ENCODE peak calls at places on chromosome X, in nine cellular contexts. One of them, this sample, is unnamed.

GRCh38 chrX:118350221-118350620 is 4.3 kb downstream of the WDR44 start:
- DNase-seq in ovary: no peak
- DNase-seq in astrocyte: no peak
- DNase-seq in activated gamma-delta T cell treated with Interleukin-2 at 50 U/mL for 16 hours: no peak
- DNase-seq in HFF-Myc: no peak
- DNase-seq in effector memory CD4-positive, alpha-beta T cell: no peak
- DNase-seq in right cardiac atrium: no peak
- DNase-seq in stimulated activated CD8-positive, alpha-beta memory T cell treated with anti-CD3 and anti-CD28 coated beads, Interleukin-7, amount 100 ng/mL, for 48 hours: no peak
- DNase-seq in AG04449: no peak
- DNase-seq in this sample: no peak

GRCh38 chrX:53356186-53356585 is 66.3 kb downstream of the SMC1A start:
- DNase-seq in ovary: no peak
- DNase-seq in astrocyte: no peak
- DNase-seq in activated gamma-delta T cell treated with Interleukin-2 at 50 U/mL for 16 hours: no peak
- DNase-seq in HFF-Myc: no peak
- DNase-seq in effector memory CD4-positive, alpha-beta T cell: no peak
- DNase-seq in right cardiac atrium: no peak
- DNase-seq in stimulated activated CD8-positive, alpha-beta memory T cell treated with anti-CD3 and anti-CD28 coated beads, Interleukin-7, amount 100 ng/mL, for 48 hours: no peak
- DNase-seq in AG04449: no peak
- DNase-seq in this sample: no peak

GRCh38 chrX:122076241-122076640 is 1028.8 kb downstream of the GLUD2 start:
- DNase-seq in ovary: no peak
- DNase-seq in astrocyte: no peak
- DNase-seq in activated gamma-delta T cell treated with Interleukin-2 at 50 U/mL for 16 hours: no peak
- DNase-seq in HFF-Myc: no peak
- DNase-seq in effector memory CD4-positive, alpha-beta T cell: no peak
- DNase-seq in right cardiac atrium: no peak
- DNase-seq in stimulated activated CD8-positive, alpha-beta memory T cell treated with anti-CD3 and anti-CD28 coated beads, Interleukin-7, amount 100 ng/mL, for 48 hours: no peak
- DNase-seq in AG04449: no peak
- DNase-seq in this sample: no peak

GRCh38 chrX:19782419-19782818 is 105.0 kb downstream of the SH3KBP1 start:
- DNase-seq in ovary: no peak
- DNase-seq in astrocyte: no peak
- DNase-seq in activated gamma-delta T cell treated with Interleukin-2 at 50 U/mL for 16 hours: no peak
- DNase-seq in HFF-Myc: no peak
- DNase-seq in effector memory CD4-positive, alpha-beta T cell: no peak
- DNase-seq in right cardiac atrium: no peak
- DNase-seq in stimulated activated CD8-positive, alpha-beta memory T cell treated with anti-CD3 and anti-CD28 coated beads, Interleukin-7, amount 100 ng/mL, for 48 hours: no peak
- DNase-seq in AG04449: no peak
- DNase-seq in this sample: no peak

GRCh38 chrX:48698306-48698705 is 1.8 kb downstream of the SUV39H1 start:
- DNase-seq in ovary: no peak
- DNase-seq in astrocyte: no peak
- DNase-seq in activated gamma-delta T cell treated with Interleukin-2 at 50 U/mL for 16 hours: no peak
- DNase-seq in HFF-Myc: no peak
- DNase-seq in effector memory CD4-positive, alpha-beta T cell: no peak
- DNase-seq in right cardiac atrium: no peak
- DNase-seq in stimulated activated CD8-positive, alpha-beta memory T cell treated with anti-CD3 and anti-CD28 coated beads, Interleukin-7, amount 100 ng/mL, for 48 hours: no peak
- DNase-seq in AG04449: no peak
- DNase-seq in this sample: no peak

GRCh38 chrX:17359500-17359899 is 15.5 kb upstream of the NHS start:
- DNase-seq in ovary: no peak
- DNase-seq in astrocyte: peak; percentile 53
- DNase-seq in activated gamma-delta T cell treated with Interleukin-2 at 50 U/mL for 16 hours: no peak
- DNase-seq in HFF-Myc: no peak
- DNase-seq in effector memory CD4-positive, alpha-beta T cell: no peak
- DNase-seq in right cardiac atrium: no peak
- DNase-seq in stimulated activated CD8-positive, alpha-beta memory T cell treated with anti-CD3 and anti-CD28 coated beads, Interleukin-7, amount 100 ng/mL, for 48 hours: no peak
- DNase-seq in AG04449: no peak
- DNase-seq in this sample: no peak

GRCh38 chrX:140762061-140762460 is 52.5 kb downstream of the LINC00632 start:
- DNase-seq in ovary: no peak
- DNase-seq in astrocyte: peak; percentile 58
- DNase-seq in activated gamma-delta T cell treated with Interleukin-2 at 50 U/mL for 16 hours: no peak
- DNase-seq in HFF-Myc: no peak
- DNase-seq in effector memory CD4-positive, alpha-beta T cell: no peak
- DNase-seq in right cardiac atrium: no peak
- DNase-seq in stimulated activated CD8-positive, alpha-beta memory T cell treated with anti-CD3 and anti-CD28 coated beads, Interleukin-7, amount 100 ng/mL, for 48 hours: no peak
- DNase-seq in AG04449: no peak
- DNase-seq in this sample: no peak

GRCh38 chrX:130502023-130502570 is 100.3 kb downstream of the RBMX2 start:
- DNase-seq in ovary: no peak
- DNase-seq in astrocyte: no peak
- DNase-seq in activated gamma-delta T cell treated with Interleukin-2 at 50 U/mL for 16 hours: no peak
- DNase-seq in HFF-Myc: no peak
- DNase-seq in effector memory CD4-positive, alpha-beta T cell: no peak
- DNase-seq in right cardiac atrium: no peak
- DNase-seq in stimulated activated CD8-positive, alpha-beta memory T cell treated with anti-CD3 and anti-CD28 coated beads, Interleukin-7, amount 100 ng/mL, for 48 hours: no peak
- DNase-seq in AG04449: no peak
- DNase-seq in this sample: no peak

GRCh38 chrX:63250253-63250868 is 100.8 kb downstream of the SPIN4 start:
- DNase-seq in ovary: no peak
- DNase-seq in astrocyte: peak; percentile 64
- DNase-seq in activated gamma-delta T cell treated with Interleukin-2 at 50 U/mL for 16 hours: peak; percentile 34
- DNase-seq in HFF-Myc: peak; percentile 50
- DNase-seq in effector memory CD4-positive, alpha-beta T cell: no peak
- DNase-seq in right cardiac atrium: no peak
- DNase-seq in stimulated activated CD8-positive, alpha-beta memory T cell treated with anti-CD3 and anti-CD28 coated beads, Interleukin-7, amount 100 ng/mL, for 48 hours: no peak
- DNase-seq in AG04449: peak; percentile 23
- DNase-seq in this sample: peak; percentile 60

GRCh38 chrX:24945009-24945408 is 70.8 kb downstream of the ARX start:
- DNase-seq in ovary: no peak
- DNase-seq in astrocyte: no peak
- DNase-seq in activated gamma-delta T cell treated with Interleukin-2 at 50 U/mL for 16 hours: no peak
- DNase-seq in HFF-Myc: no peak
- DNase-seq in effector memory CD4-positive, alpha-beta T cell: no peak
- DNase-seq in right cardiac atrium: no peak
- DNase-seq in stimulated activated CD8-positive, alpha-beta memory T cell treated with anti-CD3 and anti-CD28 coated beads, Interleukin-7, amount 100 ng/mL, for 48 hours: no peak
- DNase-seq in AG04449: no peak
- DNase-seq in this sample: no peak

This sample was measured in GM12878.